ENCODE peak calls at places on chromosomes 6 and 20, in six cellular contexts. One of them, this sample, is unnamed.

GRCh38 chr6:23111984-23112383 is 542.6 kb downstream of the HDGFL1 start:
- DNase-seq in colonic mucosa: no peak
- DNase-seq in activated CD4-positive, alpha-beta T cell treated with anti-CD3 and anti-CD28 coated beads for 36 hours: no peak
- DNase-seq in globus pallidus: no peak
- DNase-seq in BE2C: no peak
- DNase-seq in H7: no peak
- DNase-seq in this sample: no peak

GRCh38 chr6:90406142-90406794 is 109.6 kb upstream of the BACH2 start:
- DNase-seq in activated CD4-positive, alpha-beta T cell treated with anti-CD3 and anti-CD28 coated beads for 36 hours: peak
- DNase-seq in colonic mucosa: no peak
- DNase-seq in globus pallidus: no peak
- DNase-seq in H7: no peak
- DNase-seq in BE2C: no peak
- DNase-seq in this sample: no peak

GRCh38 chr6:101668496-101668895 is 275.0 kb downstream of the GRIK2 start:
- DNase-seq in H7: no peak
- DNase-seq in activated CD4-positive, alpha-beta T cell treated with anti-CD3 and anti-CD28 coated beads for 36 hours: no peak
- DNase-seq in BE2C: no peak
- DNase-seq in colonic mucosa: no peak
- DNase-seq in globus pallidus: no peak
- DNase-seq in this sample: no peak

GRCh38 chr20:43914697-43915208 is at the start of gene TOX2:
- DNase-seq in globus pallidus: no peak
- DNase-seq in BE2C: peak
- DNase-seq in colonic mucosa: peak
- DNase-seq in activated CD4-positive, alpha-beta T cell treated with anti-CD3 and anti-CD28 coated beads for 36 hours: peak
- DNase-seq in H7: peak
- DNase-seq in this sample: peak

GRCh38 chr6:111101987-111102386 is 14.7 kb downstream of the SLC16A10 start:
- DNase-seq in colonic mucosa: no peak
- DNase-seq in globus pallidus: no peak
- DNase-seq in H7: no peak
- DNase-seq in BE2C: no peak
- DNase-seq in activated CD4-positive, alpha-beta T cell treated with anti-CD3 and anti-CD28 coated beads for 36 hours: no peak
- DNase-seq in this sample: no peak

GRCh38 chr6:137264308-137265075 is 45.3 kb upstream of the IFNGR1 start:
- DNase-seq in globus pallidus: no peak
- DNase-seq in BE2C: peak
- DNase-seq in activated CD4-positive, alpha-beta T cell treated with anti-CD3 and anti-CD28 coated beads for 36 hours: no peak
- DNase-seq in colonic mucosa: no peak
- DNase-seq in H7: no peak
- DNase-seq in this sample: no peak

GRCh38 chr20:36845288-36845969 is 30.5 kb upstream of the TLDC2 start:
- DNase-seq in colonic mucosa: no peak
- DNase-seq in activated CD4-positive, alpha-beta T cell treated with anti-CD3 and anti-CD28 coated beads for 36 hours: no peak
- DNase-seq in globus pallidus: peak
- DNase-seq in H7: no peak
- DNase-seq in BE2C: peak
- DNase-seq in this sample: no peak

GRCh38 chr6:38604700-38605099 is 35.0 kb downstream of the BTBD9 start:
- DNase-seq in H7: no peak
- DNase-seq in colonic mucosa: no peak
- DNase-seq in BE2C: no peak
- DNase-seq in activated CD4-positive, alpha-beta T cell treated with anti-CD3 and anti-CD28 coated beads for 36 hours: no peak
- DNase-seq in globus pallidus: no peak
- DNase-seq in this sample: no peak

GRCh38 chr6:54860739-54861138 is 14.2 kb downstream of the FAM83B start:
- DNase-seq in globus pallidus: no peak
- DNase-seq in H7: no peak
- DNase-seq in colonic mucosa: no peak
- DNase-seq in BE2C: no peak
- DNase-seq in activated CD4-positive, alpha-beta T cell treated with anti-CD3 and anti-CD28 coated beads for 36 hours: no peak
- DNase-seq in this sample: no peak

GRCh38 chr6:96809119-96809518 is 28.2 kb downstream of the GPR63 start:
- DNase-seq in H7: no peak
- DNase-seq in globus pallidus: no peak
- DNase-seq in activated CD4-positive, alpha-beta T cell treated with anti-CD3 and anti-CD28 coated beads for 36 hours: no peak
- DNase-seq in BE2C: no peak
- DNase-seq in colonic mucosa: no peak
- DNase-seq in this sample: no peak

GRCh38 chr20:39702716-39703349 is 740.7 kb downstream of the DHX35 start:
- DNase-seq in H7: no peak
- DNase-seq in activated CD4-positive, alpha-beta T cell treated with anti-CD3 and anti-CD28 coated beads for 36 hours: no peak
- DNase-seq in colonic mucosa: no peak
- DNase-seq in BE2C: no peak
- DNase-seq in globus pallidus: no peak
- DNase-seq in this sample: no peak

GRCh38 chr6:32956176-32956575 is 3.3 kb upstream of the HLA-DMA start:
- DNase-seq in colonic mucosa: no peak
- DNase-seq in H7: no peak
- DNase-seq in activated CD4-positive, alpha-beta T cell treated with anti-CD3 and anti-CD28 coated beads for 36 hours: no peak
- DNase-seq in globus pallidus: no peak
- DNase-seq in BE2C: no peak
- DNase-seq in this sample: no peak

GRCh38 chr6:138535728-138536454 is 36.6 kb upstream of the NHSL1 start:
- DNase-seq in activated CD4-positive, alpha-beta T cell treated with anti-CD3 and anti-CD28 coated beads for 36 hours: no peak
- DNase-seq in colonic mucosa: no peak
- DNase-seq in globus pallidus: no peak
- DNase-seq in H7: no peak
- DNase-seq in BE2C: no peak
- DNase-seq in this sample: no peak

GRCh38 chr6:69370763-69371162 is 426.0 kb downstream of the LMBRD1 start:
- DNase-seq in colonic mucosa: no peak
- DNase-seq in BE2C: peak
- DNase-seq in H7: no peak
- DNase-seq in activated CD4-positive, alpha-beta T cell treated with anti-CD3 and anti-CD28 coated beads for 36 hours: no peak
- DNase-seq in globus pallidus: no peak
- DNase-seq in this sample: peak

GRCh38 chr6:155481215-155481614 is 25.6 kb upstream of the NOX3 start:
- DNase-seq in globus pallidus: no peak
- DNase-seq in activated CD4-positive, alpha-beta T cell treated with anti-CD3 and anti-CD28 coated beads for 36 hours: no peak
- DNase-seq in BE2C: no peak
- DNase-seq in colonic mucosa: no peak
- DNase-seq in H7: no peak
- DNase-seq in this sample: no peak

GRCh38 chr6:67064323-67064722 is 1357.3 kb upstream of the EYS start:
- DNase-seq in globus pallidus: no peak
- DNase-seq in BE2C: no peak
- DNase-seq in H7: no peak
- DNase-seq in colonic mucosa: no peak
- DNase-seq in activated CD4-positive, alpha-beta T cell treated with anti-CD3 and anti-CD28 coated beads for 36 hours: no peak
- DNase-seq in this sample: no peak

GRCh38 chr20:51608060-51608459 is 65.5 kb upstream of the NFATC2 start:
- DNase-seq in activated CD4-positive, alpha-beta T cell treated with anti-CD3 and anti-CD28 coated beads for 36 hours: peak
- DNase-seq in BE2C: no peak
- DNase-seq in globus pallidus: no peak
- DNase-seq in colonic mucosa: no peak
- DNase-seq in H7: no peak
- DNase-seq in this sample: no peak

GRCh38 chr6:84766118-84766683 is 1.8 kb upstream of the TBX18 start:
- DNase-seq in H7: peak
- DNase-seq in globus pallidus: no peak
- DNase-seq in colonic mucosa: no peak
- DNase-seq in BE2C: no peak
- DNase-seq in activated CD4-positive, alpha-beta T cell treated with anti-CD3 and anti-CD28 coated beads for 36 hours: peak
- DNase-seq in this sample: peak

GRCh38 chr6:36959555-36960250 is 5.2 kb downstream of the PI16 start:
- DNase-seq in colonic mucosa: no peak
- DNase-seq in activated CD4-positive, alpha-beta T cell treated with anti-CD3 and anti-CD28 coated beads for 36 hours: no peak
- DNase-seq in BE2C: no peak
- DNase-seq in H7: no peak
- DNase-seq in globus pallidus: no peak
- DNase-seq in this sample: no peak

GRCh38 chr6:107800564-107801164 is 23.4 kb downstream of the SCML4 start:
- DNase-seq in H7: peak
- DNase-seq in activated CD4-positive, alpha-beta T cell treated with anti-CD3 and anti-CD28 coated beads for 36 hours: no peak
- DNase-seq in BE2C: no peak
- DNase-seq in colonic mucosa: no peak
- DNase-seq in globus pallidus: no peak
- DNase-seq in this sample: no peak

GRCh38 chr6:101302593-101302992 is 90.9 kb upstream of the GRIK2 start:
- DNase-seq in globus pallidus: no peak
- DNase-seq in colonic mucosa: no peak
- DNase-seq in activated CD4-positive, alpha-beta T cell treated with anti-CD3 and anti-CD28 coated beads for 36 hours: no peak
- DNase-seq in BE2C: no peak
- DNase-seq in H7: no peak
- DNase-seq in this sample: no peak